ENCODE peak calls at places on chromosomes 4 and X, in four cellular contexts. One of them, this sample, is unnamed.

GRCh38 chr4:66554844-66555243 is 884.6 kb upstream of the EPHA5 start:
- DNase-seq in colonic mucosa: no peak
- DNase-seq in H9: no peak
- DNase-seq in SK-N-SH: no peak
- DNase-seq in this sample: no peak

GRCh38 chrX:112536544-112536943 is 143.2 kb downstream of the LHFPL1 start:
- DNase-seq in H9: peak
- DNase-seq in colonic mucosa: no peak
- DNase-seq in SK-N-SH: no peak
- DNase-seq in this sample: no peak

GRCh38 chr4:85829276-85830051 is 354.5 kb downstream of the ARHGAP24 start:
- DNase-seq in H9: no peak
- DNase-seq in colonic mucosa: no peak
- DNase-seq in SK-N-SH: no peak
- DNase-seq in this sample: no peak

GRCh38 chr4:113436360-113436759 is 325.2 kb downstream of the CAMK2D start:
- DNase-seq in SK-N-SH: no peak
- DNase-seq in H9: no peak
- DNase-seq in colonic mucosa: no peak
- DNase-seq in this sample: no peak

GRCh38 chr4:105551968-105552746 is at the start of gene ARHGEF38:
- DNase-seq in colonic mucosa: peak
- DNase-seq in H9: peak
- DNase-seq in SK-N-SH: no peak
- DNase-seq in this sample: peak

GRCh38 chr4:48129307-48130014 is 4.6 kb downstream of the TXK start:
- DNase-seq in colonic mucosa: peak
- DNase-seq in H9: no peak
- DNase-seq in SK-N-SH: no peak
- DNase-seq in this sample: no peak

GRCh38 chrX:154123241-154124219 is 20.5 kb upstream of the OPN1LW start:
- DNase-seq in SK-N-SH: peak
- DNase-seq in H9: no peak
- DNase-seq in colonic mucosa: peak
- DNase-seq in this sample: peak

GRCh38 chr4:147134536-147135210 is 189.0 kb upstream of the TTC29 start:
- DNase-seq in H9: no peak
- DNase-seq in SK-N-SH: no peak
- DNase-seq in colonic mucosa: no peak
- DNase-seq in this sample: no peak

GRCh38 chrX:155313766-155314165 is 20.6 kb downstream of the CLIC2 start:
- DNase-seq in SK-N-SH: no peak
- DNase-seq in colonic mucosa: no peak
- DNase-seq in H9: peak
- DNase-seq in this sample: no peak

GRCh38 chrX:550514-550913 is 80.1 kb upstream of the SHOX start:
- DNase-seq in H9: no peak
- DNase-seq in SK-N-SH: no peak
- DNase-seq in colonic mucosa: no peak
- DNase-seq in this sample: no peak

GRCh38 chr4:42713371-42713770 is 56.5 kb upstream of the ATP8A1 start:
- DNase-seq in SK-N-SH: no peak
- DNase-seq in H9: no peak
- DNase-seq in colonic mucosa: no peak
- DNase-seq in this sample: no peak

GRCh38 chr4:89283226-89283974 is 24.2 kb downstream of the GPRIN3 start:
- DNase-seq in colonic mucosa: peak
- DNase-seq in SK-N-SH: no peak
- DNase-seq in H9: no peak
- DNase-seq in this sample: no peak

GRCh38 chr4:150769845-150770244 is 187.9 kb downstream of the MAB21L2 start:
- DNase-seq in SK-N-SH: no peak
- DNase-seq in H9: no peak
- DNase-seq in colonic mucosa: no peak
- DNase-seq in this sample: no peak

GRCh38 chr4:42615131-42615776 is 41.7 kb downstream of the ATP8A1 start:
- DNase-seq in H9: no peak
- DNase-seq in SK-N-SH: no peak
- DNase-seq in colonic mucosa: no peak
- DNase-seq in this sample: no peak

GRCh38 chr4:69970071-69970470 is 4.5 kb upstream of the CSN2 start:
- DNase-seq in SK-N-SH: no peak
- DNase-seq in colonic mucosa: no peak
- DNase-seq in H9: no peak
- DNase-seq in this sample: no peak

GRCh38 chr4:131304686-131305085 is 1844.4 kb upstream of the PCDH10 start:
- DNase-seq in SK-N-SH: no peak
- DNase-seq in H9: no peak
- DNase-seq in colonic mucosa: no peak
- DNase-seq in this sample: no peak

GRCh38 chr4:81359207-81359606 is 112.5 kb downstream of the RASGEF1B start:
- DNase-seq in SK-N-SH: no peak
- DNase-seq in H9: no peak
- DNase-seq in colonic mucosa: no peak
- DNase-seq in this sample: no peak

GRCh38 chrX:22063284-22063683 is 31.2 kb downstream of the PHEX start:
- DNase-seq in SK-N-SH: no peak
- DNase-seq in H9: no peak
- DNase-seq in colonic mucosa: no peak
- DNase-seq in this sample: no peak

GRCh38 chr4:113222431-113222979 is 173.1 kb downstream of the ANK2 start:
- DNase-seq in H9: no peak
- DNase-seq in colonic mucosa: no peak
- DNase-seq in SK-N-SH: no peak
- DNase-seq in this sample: no peak

GRCh38 chrX:68504237-68504636 is 5.4 kb downstream of the YIPF6 start:
- DNase-seq in H9: no peak
- DNase-seq in colonic mucosa: no peak
- DNase-seq in SK-N-SH: no peak
- DNase-seq in this sample: no peak

GRCh38 chrX:112837531-112837930 is 3.1 kb downstream of the AMOT start:
- DNase-seq in SK-N-SH: no peak
- DNase-seq in H9: no peak
- DNase-seq in colonic mucosa: no peak
- DNase-seq in this sample: no peak

GRCh38 chr4:24642941-24643628 is 58.7 kb upstream of the DHX15 start:
- DNase-seq in H9: no peak
- DNase-seq in SK-N-SH: no peak
- DNase-seq in colonic mucosa: peak
- DNase-seq in this sample: no peak

GRCh38 chr4:100348472-100348871 is 158.2 kb upstream of the DDIT4L start:
- DNase-seq in SK-N-SH: no peak
- DNase-seq in colonic mucosa: no peak
- DNase-seq in H9: no peak
- DNase-seq in this sample: no peak

GRCh38 chr4:174318829-174319764 is 35.4 kb downstream of the CEP44 start:
- DNase-seq in colonic mucosa: no peak
- DNase-seq in H9: no peak
- DNase-seq in SK-N-SH: peak
- DNase-seq in this sample: no peak

GRCh38 chr4:90245837-90246236 is 118.6 kb downstream of the CCSER1 start:
- DNase-seq in H9: no peak
- DNase-seq in SK-N-SH: no peak
- DNase-seq in colonic mucosa: no peak
- DNase-seq in this sample: no peak

GRCh38 chrX:38754102-38754790 is 47.0 kb upstream of the MID1IP1 start:
- DNase-seq in H9: peak
- DNase-seq in SK-N-SH: peak
- DNase-seq in colonic mucosa: peak
- DNase-seq in this sample: no peak

GRCh38 chr4:148441986-148442829 is at the start of gene NR3C2:
- DNase-seq in H9: peak
- DNase-seq in colonic mucosa: peak
- DNase-seq in SK-N-SH: peak
- DNase-seq in this sample: peak

GRCh38 chr4:74217365-74217764 is 59.4 kb downstream of the MTHFD2L start:
- DNase-seq in SK-N-SH: no peak
- DNase-seq in H9: no peak
- DNase-seq in colonic mucosa: no peak
- DNase-seq in this sample: no peak

GRCh38 chr4:6198278-6198677 is 2.1 kb downstream of the JAKMIP1 start:
- DNase-seq in H9: no peak
- DNase-seq in SK-N-SH: no peak
- DNase-seq in colonic mucosa: no peak
- DNase-seq in this sample: peak

GRCh38 chrX:47501226-47502071 is 18.4 kb upstream of the ZNF41 start:
- DNase-seq in H9: no peak
- DNase-seq in colonic mucosa: no peak
- DNase-seq in SK-N-SH: no peak
- DNase-seq in this sample: no peak

GRCh38 chrX:130347336-130347735 is 7.6 kb downstream of the SLC25A14 start:
- DNase-seq in H9: no peak
- DNase-seq in colonic mucosa: no peak
- DNase-seq in SK-N-SH: no peak
- DNase-seq in this sample: no peak

GRCh38 chrX:130340271-130340670 is 552 bp downstream of the SLC25A14 start:
- DNase-seq in colonic mucosa: no peak
- DNase-seq in H9: no peak
- DNase-seq in SK-N-SH: no peak
- DNase-seq in this sample: no peak

GRCh38 chrX:130339408-130340222 is at the start of gene SLC25A14:
- DNase-seq in SK-N-SH: peak
- DNase-seq in colonic mucosa: peak
- DNase-seq in H9: peak
- DNase-seq in this sample: peak

DNA sequence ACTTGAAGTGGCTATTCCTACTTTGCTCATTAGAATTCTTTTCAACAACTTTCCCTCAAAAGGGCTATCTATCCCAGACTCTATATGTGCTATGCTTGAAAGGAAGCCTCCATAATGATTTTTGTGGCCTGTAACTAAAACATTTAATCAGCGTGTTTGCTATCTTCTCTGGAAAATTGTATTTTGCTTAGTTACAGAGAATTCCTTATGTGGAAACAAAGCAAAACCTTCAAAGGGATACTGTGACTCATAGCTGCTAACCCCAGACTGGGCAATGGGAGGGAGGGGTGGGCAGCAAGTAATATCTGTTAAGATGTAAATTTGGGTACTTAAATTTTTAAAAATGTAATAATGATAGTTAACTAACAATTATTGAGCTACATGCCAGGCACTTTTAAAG is 3.7 kb downstream of the SLC25A14 start:
- DNase-seq in colonic mucosa: no peak
- DNase-seq in H9: no peak
- DNase-seq in SK-N-SH: no peak
- DNase-seq in this sample: no peak
- H3K9ac ChIP-seq in colonic mucosa: no peak
- H3K9ac ChIP-seq in H9: no peak
- H3K9ac ChIP-seq in SK-N-SH: no peak
- H3K9ac ChIP-seq in this sample: no peak

DNA sequence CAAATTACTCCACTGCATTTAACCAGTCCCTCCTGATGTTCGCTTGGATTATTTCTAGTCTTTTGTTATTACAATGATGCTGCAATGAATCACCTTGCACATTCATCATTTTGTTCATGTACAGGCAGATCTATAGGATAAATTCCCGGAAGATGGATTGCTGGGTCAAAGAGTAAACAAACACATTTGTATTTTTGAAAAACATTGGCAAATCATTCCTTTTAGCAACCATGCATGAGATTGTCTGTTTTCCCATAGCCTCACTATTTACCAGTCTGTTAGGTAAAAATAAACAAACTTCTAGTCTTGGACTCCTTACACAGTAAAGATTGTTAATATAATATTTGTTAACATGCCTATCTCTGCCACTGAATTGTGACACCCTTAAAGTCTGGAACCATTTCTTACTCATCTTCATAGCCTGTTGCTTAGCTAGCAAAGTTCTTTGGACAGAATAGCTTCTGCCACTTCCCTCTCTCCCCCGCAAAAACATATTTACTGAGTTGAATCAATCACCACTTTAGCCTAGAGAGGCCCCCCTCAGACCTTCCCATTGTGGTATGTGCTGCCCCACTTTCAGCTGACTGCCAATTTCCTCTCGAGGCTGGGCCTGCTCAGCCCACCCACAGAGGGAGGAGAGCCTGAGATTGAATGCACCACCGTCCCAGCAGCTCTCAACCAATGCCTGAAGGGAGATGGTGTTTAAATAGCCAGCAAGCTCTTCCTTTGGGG is 108.4 kb upstream of the ATXN3L start:
- DNase-seq in H9: peak
- DNase-seq in colonic mucosa: no peak
- DNase-seq in SK-N-SH: no peak
- DNase-seq in this sample: no peak
- H3K9ac ChIP-seq in H9: no peak
- H3K9ac ChIP-seq in colonic mucosa: no peak
- H3K9ac ChIP-seq in SK-N-SH: peak
- H3K9ac ChIP-seq in this sample: no peak

GRCh38 chr4:108139089-108139488 is 29.6 kb downstream of the LEF1 start:
- DNase-seq in colonic mucosa: no peak
- DNase-seq in SK-N-SH: no peak
- DNase-seq in H9: no peak
- DNase-seq in this sample: no peak

GRCh38 chr4:108140328-108140727 is 28.4 kb downstream of the LEF1 start:
- DNase-seq in H9: no peak
- DNase-seq in SK-N-SH: no peak
- DNase-seq in colonic mucosa: no peak
- DNase-seq in this sample: no peak

GRCh38 chr4:108142870-108143269 is 25.9 kb downstream of the LEF1 start:
- DNase-seq in SK-N-SH: no peak
- DNase-seq in H9: no peak
- DNase-seq in colonic mucosa: no peak
- DNase-seq in this sample: no peak

GRCh38 chr4:108143515-108143914 is 25.2 kb downstream of the LEF1 start:
- DNase-seq in colonic mucosa: no peak
- DNase-seq in H9: no peak
- DNase-seq in SK-N-SH: no peak
- DNase-seq in this sample: no peak

GRCh38 chr4:108141213-108142045 is 27.3 kb downstream of the LEF1 start:
- DNase-seq in H9: no peak
- DNase-seq in SK-N-SH: no peak
- DNase-seq in colonic mucosa: no peak
- DNase-seq in this sample: no peak
- H3K9ac ChIP-seq in H9: no peak
- H3K9ac ChIP-seq in SK-N-SH: no peak
- H3K9ac ChIP-seq in colonic mucosa: no peak
- H3K9ac ChIP-seq in this sample: no peak

GRCh38 chr4:177375372-177375771 is 65.7 kb downstream of the NEIL3 start:
- DNase-seq in SK-N-SH: no peak
- DNase-seq in H9: no peak
- DNase-seq in colonic mucosa: no peak
- DNase-seq in this sample: no peak
- H3K9ac ChIP-seq in SK-N-SH: no peak
- H3K9ac ChIP-seq in H9: no peak
- H3K9ac ChIP-seq in colonic mucosa: no peak
- H3K9ac ChIP-seq in this sample: no peak

GRCh38 chrX:24435038-24435437 is 30.0 kb upstream of the PDK3 start:
- DNase-seq in H9: no peak
- DNase-seq in colonic mucosa: no peak
- DNase-seq in SK-N-SH: no peak
- DNase-seq in this sample: no peak
- H3K9ac ChIP-seq in H9: no peak
- H3K9ac ChIP-seq in colonic mucosa: no peak
- H3K9ac ChIP-seq in SK-N-SH: no peak
- H3K9ac ChIP-seq in this sample: no peak

GRCh38 chr4:152661649-152662048 is 18.1 kb downstream of the TMEM154 start:
- DNase-seq in H9: no peak
- DNase-seq in colonic mucosa: no peak
- DNase-seq in SK-N-SH: no peak
- DNase-seq in this sample: no peak
- H3K9ac ChIP-seq in H9: no peak
- H3K9ac ChIP-seq in colonic mucosa: no peak
- H3K9ac ChIP-seq in SK-N-SH: no peak
- H3K9ac ChIP-seq in this sample: no peak

This sample was measured in kidney.